ENCODE peak calls at places on chromosomes 7 and 10, in four cellular contexts. E is HCT116, R is SK-N-SH, S is HepG2. X is an unnamed sample.

GRCh38 chr10:2964632-2965296 is 102.6 kb upstream of the PFKP start:
- DNase-seq in E (no peak), R (no peak), S (no peak), X (peak; percentile 51)

GRCh38 chr7:99473315-99473596 is 566 bp downstream of the ZNF789 start:
- DNase-seq in R (peak; percentile 70), E (peak; percentile 48), S (peak; percentile 76), X (peak; percentile 36)

GRCh38 chr7:1944619-1945210 is 274.6 kb downstream of the ELFN1 start:
- DNase-seq in E (no peak), R (no peak), S (no peak), X (no peak)

GRCh38 chr10:122939819-122940543 is 14.0 kb downstream of the C10orf88 start:
- DNase-seq in S (no peak), E (no peak), R (no peak), X (no peak)

GRCh38 chr7:93941956-93942355 is 20.4 kb downstream of the GNG11 start:
- DNase-seq in S (no peak), E (no peak), R (no peak), X (no peak)

GRCh38 chr10:130371156-130371555 is 235.0 kb downstream of the GLRX3 start:
- DNase-seq in S (no peak), R (no peak), E (no peak), X (no peak)

GRCh38 chr10:119313645-119314044 is 106.3 kb downstream of the GRK5 start:
- DNase-seq in R (no peak), S (no peak), E (no peak), X (no peak)

GRCh38 chr7:2076649-2077064 is 156.1 kb downstream of the MAD1L1 start:
- DNase-seq in R (no peak), E (no peak), S (no peak), X (no peak)

GRCh38 chr10:125159486-125159931 is 854 bp downstream of the CTBP2 start:
- DNase-seq in E (no peak), R (peak; percentile 70), S (no peak), X (peak; percentile 22)

GRCh38 chr10:103966671-103967432 is at the start of gene SLK:
- DNase-seq in E (peak; percentile 59), S (peak; percentile 53), R (peak; percentile 96), X (peak; percentile 69)

GRCh38 chr7:15489383-15489782 is 72.4 kb downstream of the AGMO start:
- DNase-seq in R (no peak), S (no peak), E (no peak), X (no peak)

GRCh38 chr7:135888740-135889139 is 88.4 kb downstream of the MTPN start:
- DNase-seq in R (no peak), S (no peak), E (no peak), X (no peak)

GRCh38 chr7:38462819-38463218 is 168.4 kb downstream of the AMPH start:
- DNase-seq in S (no peak), R (no peak), E (no peak), X (no peak)

GRCh38 chr10:69890065-69890831 is 88.5 kb downstream of the COL13A1 start:
- DNase-seq in R (no peak), S (no peak), E (no peak), X (no peak)

GRCh38 chr10:77041636-77042258 is 595.9 kb downstream of the KCNMA1 start:
- DNase-seq in R (peak; percentile 61), S (no peak), E (no peak), X (no peak)

GRCh38 chr10:128095753-128096469 is 30.3 kb downstream of the MKI67 start:
- DNase-seq in R (no peak), S (no peak), E (no peak), X (no peak)

GRCh38 chr10:124612611-124613498 is 131.3 kb downstream of the FAM53B start:
- DNase-seq in R (peak; percentile 70), S (peak; percentile 49), E (peak; percentile 13), X (peak; percentile 6)

GRCh38 chr7:139038691-139039090 is 2.8 kb upstream of the ZC3HAV1L start:
- DNase-seq in R (no peak), E (no peak), S (no peak), X (no peak)

GRCh38 chr7:134444198-134444960 is 14.5 kb downstream of the AKR1B1 start:
- DNase-seq in R (no peak), E (no peak), S (no peak), X (peak; percentile 66)

GRCh38 chr7:45133352-45133751 is 21.9 kb upstream of the TBRG4 start:
- DNase-seq in E (no peak), S (no peak), R (no peak), X (no peak)

GRCh38 chr7:45129906-45130305 is 18.4 kb upstream of the TBRG4 start:
- DNase-seq in E (no peak), S (no peak), R (no peak), X (no peak)

GRCh38 chr7:45130910-45131309 is 19.4 kb upstream of the TBRG4 start:
- DNase-seq in R (no peak), S (no peak), E (no peak), X (no peak)

GRCh38 chr7:45132708-45133320 is 21.3 kb upstream of the TBRG4 start:
- DNase-seq in R (no peak), S (no peak), E (no peak), X (no peak)

DNA sequence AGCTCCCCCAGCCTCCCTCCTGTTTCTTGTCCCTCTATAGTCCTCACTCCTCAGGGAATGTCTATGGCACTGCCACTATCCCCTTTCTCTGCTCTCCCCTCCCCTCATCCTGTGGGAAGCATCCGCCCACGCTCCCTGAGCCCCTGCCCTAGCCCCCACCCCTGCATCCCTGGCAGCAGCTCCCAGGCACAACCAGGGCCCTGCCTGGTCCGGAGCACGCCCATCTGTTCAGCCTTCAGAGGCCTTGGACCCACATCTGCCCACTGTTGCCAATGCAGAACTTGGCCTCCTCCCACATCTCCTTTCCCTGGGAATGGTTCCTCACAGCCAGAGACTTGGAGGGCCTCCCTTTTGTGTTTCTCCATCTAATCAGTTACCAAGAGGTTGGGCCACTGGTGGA is 20.4 kb upstream of the TBRG4 start:
- DNase-seq in S (no peak), E (no peak), R (no peak), X (no peak)
- TF ChIP-seq JUND in S (no peak), E (no peak), R (no peak), X (no peak)

DNA sequence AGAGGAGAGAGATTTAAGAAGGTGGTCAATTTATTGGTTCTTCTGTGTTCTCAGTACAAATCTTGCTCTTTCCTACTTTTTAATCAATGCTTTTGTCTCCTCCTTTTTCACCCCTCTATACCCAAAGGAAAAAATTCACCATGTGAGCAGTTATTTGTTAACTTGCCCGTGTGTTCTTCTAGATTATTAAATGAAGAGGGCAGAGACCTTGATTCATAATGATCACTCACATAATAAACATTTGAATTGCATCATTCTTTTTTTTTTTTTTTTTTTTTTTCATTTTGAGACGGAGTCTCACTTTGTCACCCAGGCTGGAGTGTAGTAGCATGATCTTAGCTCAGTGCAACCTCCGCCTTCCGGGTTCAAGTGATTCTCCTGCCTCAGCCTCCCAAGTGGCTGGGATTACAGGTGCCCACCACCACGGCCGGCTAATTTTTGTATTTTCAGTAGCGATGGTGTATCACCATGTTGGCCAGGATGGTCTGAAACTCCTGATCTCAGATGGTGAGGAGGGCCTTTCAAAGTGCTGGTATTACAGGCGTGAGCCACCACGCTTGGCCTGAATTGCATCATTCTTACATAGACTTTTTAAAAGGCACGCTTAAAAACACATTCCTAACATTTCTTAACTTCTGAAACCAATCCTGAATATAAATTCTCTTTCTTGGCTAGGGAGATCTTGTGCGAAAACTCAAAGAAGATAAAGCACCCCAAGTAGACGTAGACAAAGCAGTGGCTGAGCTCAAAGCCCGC is 3.6 kb downstream of the GARS1 start:
- DNase-seq in E (no peak), R (no peak), S (no peak), X (no peak)
- TF ChIP-seq JUND in E (no peak), R (no peak), S (no peak), X (no peak)

GRCh38 chr7:129617607-129618006 is 6.1 kb downstream of the NRF1 start:
- DNase-seq in S (no peak), E (no peak), R (no peak), X (no peak)

GRCh38 chr7:129615018-129615417 is 3.5 kb downstream of the NRF1 start:
- DNase-seq in S (peak; percentile 68), R (no peak), E (no peak), X (no peak)

GRCh38 chr7:129616530-129616929 is 5.0 kb downstream of the NRF1 start:
- DNase-seq in S (no peak), R (no peak), E (no peak), X (no peak)

GRCh38 chr7:129613016-129613337 is 1.5 kb downstream of the NRF1 start:
- DNase-seq in R (no peak), S (no peak), E (no peak), X (no peak)

DNA sequence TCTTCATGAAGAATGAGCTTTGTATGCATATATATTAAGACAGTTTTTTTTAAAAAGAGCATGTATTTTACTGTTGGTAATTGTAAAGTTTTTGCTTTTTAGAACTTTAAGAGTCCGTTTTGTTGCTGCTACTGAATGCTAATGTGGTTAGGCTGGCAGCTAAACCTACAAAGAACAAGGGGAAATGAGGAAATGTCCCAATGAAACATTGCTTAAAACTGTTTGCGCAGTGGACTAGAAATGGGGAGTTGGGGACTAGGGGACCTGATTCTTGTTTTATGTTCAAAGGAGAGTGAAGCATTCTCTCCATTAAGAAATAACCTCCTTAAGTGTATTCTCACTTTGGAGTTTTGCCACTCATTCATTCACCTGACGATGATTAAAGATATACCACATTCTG is 5.7 kb downstream of the NRF1 start:
- DNase-seq in R (no peak), E (no peak), S (no peak), X (no peak)
- TF ChIP-seq JUND in R (no peak), E (no peak), S (no peak), X (no peak)

GRCh38 chr10:48739141-48739540 is 54.5 kb downstream of the WDFY4 start:
- DNase-seq in R (no peak), S (no peak), E (no peak), X (no peak)

GRCh38 chr10:48737866-48738265 is 53.2 kb downstream of the WDFY4 start:
- DNase-seq in S (no peak), R (no peak), E (no peak), X (no peak)

GRCh38 chr10:48740023-48740707 is 55.5 kb downstream of the WDFY4 start:
- DNase-seq in S (no peak), E (no peak), R (no peak), X (no peak)

GRCh38 chr10:48733329-48733728 is 48.7 kb downstream of the WDFY4 start:
- DNase-seq in S (no peak), R (no peak), E (no peak), X (no peak)

GRCh38 chr10:48735836-48736390 is 51.2 kb downstream of the WDFY4 start:
- DNase-seq in E (no peak), R (no peak), S (no peak), X (no peak)
- TF ChIP-seq JUND in E (no peak), R (no peak), S (no peak), X (no peak)

GRCh38 chr7:43240565-43240964 is 128.1 kb downstream of the HECW1 start:
- DNase-seq in E (no peak), R (no peak), S (no peak), X (no peak)

GRCh38 chr7:43244782-43245181 is 132.3 kb downstream of the HECW1 start:
- DNase-seq in R (no peak), S (no peak), E (no peak), X (no peak)

GRCh38 chr7:43247757-43248156 is 135.3 kb downstream of the HECW1 start:
- DNase-seq in E (no peak), S (no peak), R (no peak), X (no peak)

GRCh38 chr7:43242628-43243255 is 130.3 kb downstream of the HECW1 start:
- DNase-seq in E (no peak), R (no peak), S (no peak), X (no peak)

GRCh38 chr7:43244232-43244631 is 131.8 kb downstream of the HECW1 start:
- DNase-seq in E (no peak), S (no peak), R (no peak), X (no peak)
- TF ChIP-seq JUND in E (no peak), S (no peak), R (no peak), X (no peak)

GRCh38 chr7:71558806-71559205 is 426.9 kb downstream of the GALNT17 start:
- DNase-seq in S (no peak), E (no peak), R (no peak), X (no peak)
- TF ChIP-seq JUND in S (no peak), E (no peak), R (no peak), X (no peak)